ENCODE peak calls at places on chromosome 15, in seven cellular contexts. F, K, E, M, D, T and X are unnamed samples.

GRCh38 chr15:48625126-48625525 is 20.4 kb downstream of the FBN1 start:
- DNase-seq in E (no peak), D (no peak), M (no peak), F (no peak), T (no peak), K (no peak), X (no peak)

GRCh38 chr15:94924971-94925593 is 693.7 kb downstream of the MCTP2 start:
- DNase-seq in F (no peak), M (no peak), E (no peak), T (no peak), K (no peak), D (no peak), X (peak; percentile 61)

GRCh38 chr15:87368511-87368910 is 888.0 kb downstream of the NTRK3 start:
- DNase-seq in K (no peak), F (no peak), D (no peak), T (no peak), M (no peak), E (no peak), X (no peak)

GRCh38 chr15:25860885-25861866 is 2.0 kb downstream of the ATP10A start:
- DNase-seq in D (no peak), M (peak; percentile 39), F (no peak), E (no peak), K (no peak), T (no peak), X (no peak)

GRCh38 chr15:75076277-75076676 is 52.9 kb downstream of the PPCDC start:
- DNase-seq in E (no peak), D (no peak), F (peak; percentile 11), M (no peak), T (no peak), K (no peak), X (no peak)

GRCh38 chr15:31974855-31975421 is 55.4 kb upstream of the CHRNA7 start:
- DNase-seq in F (peak; percentile 29), M (no peak), T (peak; percentile 17), K (peak; percentile 37), D (no peak), E (peak; percentile 77), X (no peak)

GRCh38 chr15:90871097-90871715 is 2.8 kb downstream of the FURIN start:
- DNase-seq in K (no peak), E (peak; percentile 31), F (peak; percentile 44), D (peak; percentile 32), T (no peak), M (no peak), X (no peak)

GRCh38 chr15:41858756-41859155 is 20.1 kb downstream of the PLA2G4B start:
- DNase-seq in E (no peak), F (no peak), K (no peak), M (no peak), D (no peak), T (no peak), X (no peak)

GRCh38 chr15:97984157-97984556 is 23.7 kb downstream of the ARRDC4 start:
- DNase-seq in D (no peak), K (no peak), E (no peak), T (no peak), F (no peak), M (no peak), X (no peak)

GRCh38 chr15:41809526-41810220 is 18.2 kb upstream of the JMJD7 start:
- DNase-seq in K (no peak), F (no peak), D (no peak), E (peak; percentile 89), M (no peak), T (no peak), X (no peak)

GRCh38 chr15:92521624-92522008 is 127.9 kb downstream of the ST8SIA2 start:
- DNase-seq in D (peak; percentile 17), F (peak; percentile 76), K (peak; percentile 59), T (peak; percentile 31), E (peak; percentile 53), M (peak; percentile 22), X (peak; percentile 91)

GRCh38 chr15:62773369-62774165 is 269.0 kb upstream of the TPM1 start:
- DNase-seq in K (no peak), D (no peak), F (no peak), T (no peak), E (no peak), M (no peak), X (no peak)

GRCh38 chr15:88115529-88116152 is 140.9 kb downstream of the NTRK3 start:
- DNase-seq in D (no peak), E (peak; percentile 47), M (no peak), F (no peak), T (no peak), K (no peak), X (no peak)

GRCh38 chr15:96544162-96544756 is 213.8 kb downstream of the NR2F2 start:
- DNase-seq in M (no peak), E (no peak), K (no peak), F (no peak), D (no peak), T (no peak), X (no peak)

GRCh38 chr15:70617076-70617910 is 146.1 kb downstream of the UACA start:
- DNase-seq in T (no peak), D (no peak), F (no peak), K (peak; percentile 10), M (no peak), E (no peak), X (no peak)

GRCh38 chr15:80070840-80071239 is 11.4 kb downstream of the ZFAND6 start:
- DNase-seq in K (no peak), D (no peak), F (no peak), T (no peak), E (peak; percentile 20), M (no peak), X (no peak)

GRCh38 chr15:76155742-76156141 is 96.0 kb downstream of the TMEM266 start:
- DNase-seq in E (no peak), M (no peak), F (no peak), D (no peak), T (no peak), K (no peak), X (no peak)

GRCh38 chr15:66673410-66674322 is 28.4 kb upstream of the SMAD6 start:
- DNase-seq in F (peak; percentile 27), K (peak; percentile 14), D (peak; percentile 8), T (no peak), M (no peak), E (peak; percentile 7), X (peak; percentile 68)

GRCh38 chr15:89068325-89068784 is 19.9 kb upstream of the ABHD2 start:
- DNase-seq in K (no peak), F (peak; percentile 84), E (no peak), M (no peak), D (peak; percentile 36), T (no peak), X (peak; percentile 77)

GRCh38 chr15:37931868-37932267 is 2.6 kb upstream of the TMCO5A start:
- DNase-seq in K (no peak), M (no peak), F (no peak), T (no peak), E (no peak), D (no peak), X (no peak)

GRCh38 chr15:100245496-100245838 is 96.3 kb downstream of the ADAMTS17 start:
- DNase-seq in D (no peak), F (no peak), K (no peak), E (no peak), T (no peak), M (no peak), X (peak; percentile 42)

GRCh38 chr15:60673918-60674558 is 195.1 kb upstream of the ICE2 start:
- DNase-seq in M (no peak), D (peak; percentile 57), T (peak; percentile 46), E (no peak), K (peak; percentile 55), F (no peak), X (no peak)

GRCh38 chr15:40407343-40407990 is 1.9 kb downstream of the IVD start:
- DNase-seq in F (no peak), M (no peak), D (no peak), T (no peak), K (no peak), E (no peak), X (no peak)

GRCh38 chr15:78620021-78620838 is 566 bp downstream of the CHRNA3 start:
- DNase-seq in T (no peak), K (no peak), M (no peak), F (no peak), E (peak; percentile 10), D (no peak), X (peak; percentile 52)

GRCh38 chr15:68816158-68816557 is 4.5 kb downstream of the ANP32A start:
- DNase-seq in D (no peak), M (no peak), T (no peak), F (no peak), E (no peak), K (no peak), X (no peak)

GRCh38 chr15:43277231-43277823 is 10.6 kb upstream of the TGM5 start:
- DNase-seq in T (no peak), D (no peak), M (no peak), E (no peak), F (no peak), K (no peak), X (no peak)

GRCh38 chr15:85504739-85505676 is 124.6 kb downstream of the AKAP13 start:
- DNase-seq in T (peak; percentile 33), K (peak; percentile 29), D (peak; percentile 17), E (peak; percentile 52), M (no peak), F (peak; percentile 57), X (no peak)

GRCh38 chr15:26736502-26737248 is 36.2 kb downstream of the GABRB3 start:
- DNase-seq in F (no peak), E (no peak), M (no peak), T (no peak), K (no peak), D (no peak), X (no peak)

GRCh38 chr15:70024521-70024920 is 73.2 kb downstream of the TLE3 start:
- DNase-seq in K (no peak), F (no peak), E (no peak), T (no peak), D (no peak), M (no peak), X (no peak)

GRCh38 chr15:101105059-101105851 is 146.6 kb downstream of the CHSY1 start:
- DNase-seq in K (no peak), M (no peak), T (no peak), E (no peak), D (no peak), F (no peak), X (no peak)

GRCh38 chr15:72784233-72784876 is 797 bp upstream of the ADPGK start:
- DNase-seq in D (peak; percentile 50), M (no peak), K (peak; percentile 70), F (peak; percentile 87), T (peak; percentile 39), E (peak; percentile 89), X (no peak)